ENCODE peak calls at places on chromosomes 11 and 22, in six cellular contexts. E, R, D, U, J and Q are unnamed samples.

GRCh38 chr11:7563269-7563668 is 49.5 kb downstream of the PPFIBP2 start:
- DNase-seq in U (no peak), D (no peak), E (no peak), R (no peak), J (no peak), Q (no peak)

GRCh38 chr11:2929880-2930704 is 872 bp upstream of the PHLDA2 start:
- DNase-seq in U (peak; percentile 61), R (peak; percentile 63), E (peak; percentile 74), D (peak; percentile 47), J (peak; percentile 68), Q (peak; percentile 81)

GRCh38 chr11:2459016-2459725 is 14.4 kb downstream of the KCNQ1 start:
- DNase-seq in R (peak; percentile 28), E (no peak), J (no peak), D (peak; percentile 40), U (no peak), Q (peak; percentile 44)

GRCh38 chr22:25987948-25988347 is 181.3 kb upstream of the SEZ6L start:
- DNase-seq in D (no peak), R (no peak), E (peak; percentile 44), J (no peak), U (no peak), Q (no peak)

GRCh38 chr11:77695417-77695816 is 57.8 kb upstream of the CLNS1A start:
- DNase-seq in R (no peak), D (no peak), U (no peak), J (no peak), E (no peak), Q (no peak)

GRCh38 chr11:134571301-134571700 is 159.3 kb upstream of the B3GAT1 start:
- DNase-seq in E (no peak), U (no peak), J (no peak), R (no peak), D (no peak), Q (no peak)

GRCh38 chr11:88535266-88535665 is 197.7 kb upstream of the CTSC start:
- DNase-seq in D (no peak), R (no peak), U (peak; percentile 42), J (no peak), E (no peak), Q (no peak)

GRCh38 chr22:27799334-27800249 is 2.0 kb downstream of the MN1 start:
- DNase-seq in R (peak; percentile 60), U (no peak), D (no peak), J (no peak), E (no peak), Q (no peak)

GRCh38 chr11:59822989-59823566 is 12.5 kb upstream of the MRPL16 start:
- DNase-seq in J (no peak), R (peak; percentile 66), E (peak; percentile 58), U (peak; percentile 53), D (no peak), Q (no peak)

GRCh38 chr11:910044-910588 is 494 bp downstream of the CHID1 start:
- DNase-seq in R (no peak), J (no peak), E (no peak), D (no peak), U (no peak), Q (no peak)

GRCh38 chr11:12121504-12121903 is 11.1 kb downstream of the MICAL2 start:
- DNase-seq in E (no peak), U (no peak), J (no peak), D (no peak), R (no peak), Q (no peak)
- H3K27ac ChIP-seq in E (no peak overlapping the region), U (no peak overlapping the region), J (no peak overlapping the region), D (peak overlapping the region; percentile 54), R (no peak overlapping the region), Q (peak overlapping the region; percentile 90)

DNA sequence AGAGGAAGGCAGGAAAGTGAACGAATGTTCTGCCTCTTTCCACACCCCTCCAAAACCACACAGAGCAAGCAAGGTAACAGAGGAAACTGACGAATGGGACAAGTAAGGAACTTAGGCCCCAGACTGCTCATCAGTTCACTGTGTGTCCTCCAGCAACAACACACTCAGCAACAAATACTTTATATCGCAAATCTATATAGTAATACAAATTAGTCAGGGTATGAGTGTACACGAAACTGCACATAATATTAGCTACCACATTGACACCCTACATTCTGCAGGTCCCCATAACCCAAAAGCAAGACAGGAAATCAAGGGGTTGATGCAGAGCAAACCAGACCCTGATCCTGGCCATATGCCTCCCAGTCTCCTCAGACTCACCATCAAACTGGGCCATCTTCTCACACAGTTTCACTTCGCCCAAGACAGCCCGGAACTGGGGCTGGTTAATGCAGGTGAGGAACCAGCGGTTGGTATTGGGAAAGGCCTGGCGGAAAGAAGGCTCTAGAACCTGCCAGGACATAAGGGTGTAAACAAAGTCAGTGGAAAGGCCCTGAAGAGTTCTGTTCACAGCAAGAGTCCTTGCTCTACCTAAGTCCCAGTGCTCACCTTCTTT is 6.6 kb downstream of the EEF1G start:
- DNase-seq in U (no peak), E (no peak), D (no peak), J (no peak), R (no peak), Q (no peak)
- H3K4me3 ChIP-seq in U (no peak overlapping the region), E (no peak overlapping the region), D (no peak overlapping the region), J (no peak overlapping the region), R (no peak overlapping the region), Q (no peak overlapping the region)

GRCh38 chr11:34036456-34036855 is 15.1 kb upstream of the CAPRIN1 start:
- DNase-seq in U (no peak), R (no peak), D (no peak), J (no peak), E (no peak), Q (no peak)

GRCh38 chr11:34033399-34033798 is 18.1 kb upstream of the CAPRIN1 start:
- DNase-seq in R (no peak), D (no peak), E (no peak), J (no peak), U (no peak), Q (no peak)

GRCh38 chr11:34029176-34029575 is 22.4 kb upstream of the CAPRIN1 start:
- DNase-seq in U (no peak), E (no peak), R (no peak), J (no peak), D (no peak), Q (no peak)

GRCh38 chr11:34030386-34030785 is 21.1 kb upstream of the CAPRIN1 start:
- DNase-seq in E (no peak), R (no peak), D (no peak), U (no peak), J (no peak), Q (no peak)

DNA sequence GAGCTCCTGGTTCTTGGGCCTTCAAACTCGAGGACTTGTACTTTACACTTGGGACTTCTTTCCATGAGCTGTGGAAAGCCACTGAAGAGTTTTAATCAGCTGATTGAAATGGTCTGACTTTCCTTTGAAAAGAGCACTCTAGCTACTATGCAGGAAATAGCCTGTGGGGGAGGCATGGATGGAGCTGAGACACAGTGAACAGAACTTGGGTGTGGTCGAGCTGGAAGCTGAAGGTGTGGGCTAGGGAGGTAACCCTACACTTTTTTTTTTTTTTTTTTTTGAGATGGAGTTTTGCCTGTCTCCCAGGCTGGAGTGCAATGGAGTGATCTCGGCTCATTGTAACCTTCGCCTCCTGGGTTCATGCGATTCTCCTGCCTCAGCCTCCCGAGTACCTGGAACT is 17.5 kb upstream of the CAPRIN1 start:
- DNase-seq in E (no peak), U (no peak), R (no peak), D (no peak), J (no peak), Q (no peak)
- H3K27ac ChIP-seq in E (no peak overlapping the region), U (no peak overlapping the region), R (no peak overlapping the region), D (no peak overlapping the region), J (no peak overlapping the region), Q (no peak overlapping the region)

GRCh38 chr11:125166903-125167291 is 2.3 kb downstream of the PKNOX2 start:
- DNase-seq in E (no peak), J (no peak), U (no peak), R (no peak), D (no peak), Q (no peak)
- H3K4me3 ChIP-seq in E (peak overlapping the region; percentile 52), J (peak overlapping the region; percentile 59), U (no peak overlapping the region), R (peak overlapping the region; percentile 88), D (peak overlapping the region; percentile 78), Q (no peak overlapping the region)

GRCh38 chr11:23280088-23280487 is 419.8 kb upstream of the CCDC179 start:
- DNase-seq in D (no peak), J (no peak), U (peak; percentile 76), E (no peak), R (no peak), Q (no peak)

GRCh38 chr11:23288001-23288783 is 427.9 kb upstream of the CCDC179 start:
- DNase-seq in E (no peak), R (no peak), D (no peak), U (peak; percentile 94), J (no peak), Q (no peak)

GRCh38 chr11:23284626-23285025 is 424.4 kb upstream of the CCDC179 start:
- DNase-seq in J (no peak), D (no peak), R (no peak), U (peak; percentile 79), E (no peak), Q (no peak)
- H3K27ac ChIP-seq in J (no peak overlapping the region), D (no peak overlapping the region), R (no peak overlapping the region), U (peak overlapping the region; percentile 57), E (no peak overlapping the region), Q (peak overlapping the region; percentile 43)

GRCh38 chr11:94183886-94184264 is 55.2 kb downstream of the PANX1 start:
- DNase-seq in E (peak; percentile 86), U (peak; percentile 67), D (peak; percentile 52), J (peak; percentile 71), R (peak; percentile 73), Q (no peak)
- H3K4me3 ChIP-seq in E (no peak overlapping the region), U (no peak overlapping the region), D (no peak overlapping the region), J (peak overlapping the region; percentile 14), R (no peak overlapping the region), Q (no peak overlapping the region)